ENCODE peak calls at places on chromosomes 12 and 14, in six cellular contexts. M is HCT116, H is brain microvascular endothelial cell, W is cardiac muscle cell, N is GM12864, Q is left ventricle myocardium inferior. V is an unnamed sample.

GRCh38 chr12:53479314-53479713 is 19.9 kb downstream of the MAP3K12 start:
- DNase-seq in N (no peak), Q (no peak), M (no peak), W (no peak), H (no peak), V (no peak)

GRCh38 chr14:23382276-23382675 is 5.4 kb downstream of the CMTM5 start:
- DNase-seq in W (no peak), M (no peak), H (no peak), Q (no peak), N (no peak), V (no peak)

GRCh38 chr14:101594511-101595148 is 33.3 kb downstream of the DIO3 start:
- DNase-seq in Q (no peak), N (no peak), M (no peak), W (no peak), H (no peak), V (no peak)

GRCh38 chr12:41967668-41968649 is 176.7 kb downstream of the GXYLT1 start:
- DNase-seq in W (peak; percentile 32), H (no peak), M (no peak), N (no peak), Q (no peak), V (no peak)

GRCh38 chr12:108907861-108908302 is 28.0 kb downstream of the DAO start:
- DNase-seq in W (no peak), M (no peak), N (no peak), H (peak; percentile 1), Q (no peak), V (no peak)

GRCh38 chr12:75481013-75481705 is 604 bp downstream of the GLIPR1 start:
- DNase-seq in W (peak; percentile 59), Q (no peak), H (no peak), M (no peak), N (no peak), V (no peak)

GRCh38 chr12:123488539-123489230 is 30.7 kb downstream of the SNRNP35 start:
- DNase-seq in W (no peak), M (no peak), Q (no peak), H (no peak), N (no peak), V (no peak)

GRCh38 chr14:86790408-86791364 is 1202.3 kb downstream of the GALC start:
- DNase-seq in M (no peak), W (no peak), Q (no peak), H (no peak), N (no peak), V (no peak)

GRCh38 chr14:68931063-68931462 is 48.0 kb downstream of the ACTN1 start:
- DNase-seq in N (no peak), H (no peak), W (no peak), M (no peak), Q (no peak), V (no peak)
- TF ChIP-seq CTCF in N (no peak), H (no peak), W (no peak), M (no peak), Q (no peak), V (no peak)

GRCh38 chr12:101697197-101697929 is at the start of gene CHPT1:
- DNase-seq in M (no peak), N (peak; percentile 7), W (peak; percentile 59), Q (peak; percentile 84), H (peak; percentile 1), V (peak; percentile 83)

GRCh38 chr12:101698782-101699347 is 1.4 kb downstream of the CHPT1 start:
- DNase-seq in M (no peak), N (no peak), Q (no peak), H (no peak), W (peak; percentile 13), V (peak; percentile 14)

GRCh38 chr12:101697930-101698781 is 716 bp downstream of the CHPT1 start:
- DNase-seq in Q (peak; percentile 64), H (peak; percentile 4), M (no peak), N (peak; percentile 7), W (peak; percentile 29), V (peak; percentile 20)

GRCh38 chr12:101703487-101703886 is 6.0 kb downstream of the CHPT1 start:
- DNase-seq in M (no peak), H (no peak), Q (no peak), W (no peak), N (no peak), V (no peak)

DNA sequence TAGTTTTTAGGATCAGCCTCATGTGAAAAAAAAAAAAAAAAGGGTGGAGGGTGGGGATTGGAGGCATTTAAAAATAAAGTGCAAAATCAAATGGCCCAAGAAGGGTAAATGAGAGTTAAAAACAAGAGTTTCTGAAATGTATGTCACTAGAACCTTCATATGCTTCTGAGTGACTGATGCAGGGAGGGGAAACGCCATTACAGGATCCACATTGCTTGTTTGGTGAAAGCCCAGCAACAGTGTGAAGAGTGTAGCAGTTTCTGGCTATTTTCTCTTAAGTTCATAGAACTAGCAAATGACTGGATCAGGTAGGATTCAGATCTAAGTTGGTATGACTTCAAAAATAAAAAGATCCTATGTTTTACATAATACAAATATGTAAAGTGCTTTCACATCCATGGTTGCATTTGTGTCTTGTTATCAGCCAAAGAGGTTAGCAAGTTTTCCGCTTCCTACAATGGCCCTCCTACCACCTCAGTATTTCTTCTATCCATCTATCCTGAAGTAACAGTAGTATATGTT is 2.9 kb downstream of the CHPT1 start:
- DNase-seq in W (no peak), H (no peak), Q (no peak), N (no peak), M (no peak), V (no peak)
- H3K4me3 ChIP-seq in W (no peak overlapping the region), H (no peak overlapping the region), Q (peak overlapping the region; percentile 89), N (no peak overlapping the region), M (no peak overlapping the region), V (no peak overlapping the region)

GRCh38 chr14:93112891-93113677 is 2.6 kb downstream of the ITPK1 start:
- DNase-seq in W (peak; percentile 87), Q (peak; percentile 77), N (peak; percentile 62), M (peak; percentile 70), H (peak; percentile 82), V (peak; percentile 86)
- TF ChIP-seq CTCF in W (peak; percentile 75), Q (peak; percentile 85), N (peak; percentile 70), M (peak; percentile 80), H (peak; percentile 85), V (peak; percentile 84)

GRCh38 chr14:33570717-33571058 is 380.2 kb downstream of the EGLN3 start:
- DNase-seq in H (no peak), M (no peak), W (no peak), N (no peak), Q (no peak), V (no peak)
- H3K4me3 ChIP-seq in H (no peak overlapping the region), M (no peak overlapping the region), W (no peak overlapping the region), N (no peak overlapping the region), Q (no peak overlapping the region), V (no peak overlapping the region)

GRCh38 chr12:106204312-106204711 is 43.5 kb downstream of the CKAP4 start:
- DNase-seq in N (no peak), Q (no peak), M (no peak), H (no peak), W (no peak), V (no peak)

DNA sequence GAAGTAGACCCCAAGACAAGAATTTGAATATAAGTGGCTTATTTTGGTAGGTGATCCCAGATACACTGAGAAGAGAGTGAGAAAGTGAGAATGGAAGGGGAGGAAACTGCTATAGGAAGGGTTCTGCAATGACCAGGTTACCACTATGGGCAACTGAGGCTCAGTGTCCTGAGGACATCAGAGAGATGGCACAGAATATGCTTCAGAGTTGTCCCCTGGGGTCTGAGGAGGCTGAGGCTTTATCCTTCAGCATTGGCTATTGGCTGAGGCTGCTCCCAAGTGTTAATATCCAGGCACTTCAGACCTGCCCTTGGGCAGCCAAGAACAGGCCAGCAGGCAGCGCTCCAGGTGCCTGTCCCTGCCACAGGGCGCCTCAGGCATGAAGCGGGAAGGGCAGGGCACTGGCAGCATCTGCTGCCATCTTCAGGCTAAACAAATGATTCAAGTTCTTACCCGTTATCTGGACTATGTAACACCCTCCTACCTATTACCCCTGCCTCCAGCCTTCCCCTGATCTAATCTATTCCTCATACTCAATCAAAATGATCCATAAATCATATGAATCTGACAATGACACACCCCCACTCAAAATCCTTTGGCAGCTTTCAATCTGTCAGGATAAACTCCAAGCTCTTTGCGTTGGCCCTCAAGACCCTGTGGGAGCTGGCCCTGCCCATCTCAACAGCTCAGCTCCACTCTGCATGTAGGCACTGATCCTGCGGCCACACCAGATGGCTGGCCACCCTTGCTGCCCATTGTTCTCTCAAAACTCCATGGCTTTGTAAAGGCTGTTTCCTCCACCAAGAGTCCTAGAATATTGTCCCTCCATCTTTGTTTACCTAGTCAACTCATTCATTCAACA is 42.4 kb downstream of the CKAP4 start:
- DNase-seq in W (no peak), M (peak; percentile 64), N (no peak), Q (peak; percentile 68), H (no peak), V (peak; percentile 20)
- TF ChIP-seq CTCF in W (no peak), M (peak; percentile 93), N (no peak), Q (peak; percentile 62), H (no peak), V (peak; percentile 15)

GRCh38 chr12:57477710-57478681 is 1.7 kb downstream of the ARHGAP9 start:
- DNase-seq in N (no peak), M (no peak), H (no peak), W (peak; percentile 83), Q (no peak), V (no peak)

GRCh38 chr12:57475271-57476161 is 4.2 kb downstream of the ARHGAP9 start:
- DNase-seq in W (peak; percentile 41), Q (no peak), H (no peak), M (no peak), N (no peak), V (peak; percentile 34)

GRCh38 chr12:57476162-57476992 is 3.3 kb downstream of the ARHGAP9 start:
- DNase-seq in M (no peak), Q (no peak), N (no peak), H (no peak), W (no peak), V (no peak)

GRCh38 chr12:57479043-57479375 is 657 bp downstream of the ARHGAP9 start:
- DNase-seq in W (no peak), H (no peak), M (no peak), N (no peak), Q (no peak), V (no peak)

DNA sequence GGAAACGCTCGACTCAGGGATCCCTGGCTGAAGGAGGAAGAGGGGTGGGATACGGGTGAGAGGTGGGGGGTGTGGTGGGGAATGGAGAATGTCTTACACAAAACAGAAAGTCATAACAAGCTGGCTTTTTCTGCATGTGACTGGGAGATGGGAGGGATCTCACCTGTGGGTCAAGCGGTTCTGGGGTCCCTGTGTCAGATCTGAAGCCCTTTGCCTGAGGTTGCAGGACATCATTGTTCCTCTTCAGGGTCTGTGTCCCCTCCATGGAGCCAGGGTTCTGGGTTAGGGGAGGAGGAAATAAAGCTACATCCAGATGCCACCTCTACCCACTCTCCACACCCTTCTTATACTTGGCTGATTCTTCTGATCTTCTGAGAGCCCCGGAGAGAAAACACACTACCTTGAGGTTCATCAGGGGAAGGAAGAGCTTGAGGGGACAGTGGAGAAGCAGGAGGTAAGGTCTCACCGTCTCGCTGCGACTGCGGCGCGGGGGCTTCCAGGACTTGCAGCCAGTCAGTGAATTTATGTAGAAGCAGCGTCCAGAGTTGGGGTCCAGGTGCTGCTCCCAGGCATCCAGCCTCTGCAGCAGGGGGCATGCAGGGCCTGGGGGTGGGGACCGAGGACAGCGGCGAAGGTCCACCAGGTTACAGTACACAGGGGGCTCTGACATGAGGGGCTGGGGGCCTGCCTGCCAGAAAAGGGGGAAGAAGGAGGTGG is 2.5 kb downstream of the ARHGAP9 start:
- DNase-seq in M (no peak), Q (no peak), W (no peak), N (no peak), H (no peak), V (no peak)
- H3K4me3 ChIP-seq in M (no peak overlapping the region), Q (peak overlapping the region; percentile 64), W (no peak overlapping the region), N (peak overlapping the region; percentile 72), H (no peak overlapping the region), V (no peak overlapping the region)